ENCODE peak calls at places on chromosomes 16 and 17, in five cellular contexts. C is H9, F is SJSA1, T is foreskin keratinocyte, W is DND-41. Y is an unnamed sample.
A peak's percentile ranks its signal among the peaks of the same experiment; 100 is the strongest.

GRCh38 chr17:63156986-63157385 is 191.0 kb downstream of the TANC2 start:
- DNase-seq in C (no peak), F (no peak), T (no peak), W (peak; percentile 10), Y (no peak)

GRCh38 chr17:57114085-57114673 is 29.1 kb downstream of the AKAP1 start:
- DNase-seq in C (peak; percentile 88), F (peak; percentile 44), T (no peak), W (peak; percentile 70), Y (no peak)

GRCh38 chr17:2075336-2076056 is 20.6 kb downstream of the HIC1 start:
- DNase-seq in C (peak; percentile 73), F (peak; percentile 51), T (no peak), W (no peak), Y (no peak)

GRCh38 chr16:85583491-85584181 is 29.5 kb upstream of the GSE1 start:
- DNase-seq in C (no peak), F (peak; percentile 36), T (no peak), W (no peak), Y (no peak)

GRCh38 chr16:1150511-1150982 is 2.4 kb upstream of the CACNA1H start:
- DNase-seq in C (peak; percentile 62), F (no peak), T (no peak), W (no peak), Y (no peak)

GRCh38 chr16:23549938-23550337 is 7.2 kb downstream of the EARS2 start:
- DNase-seq in C (no peak), F (no peak), T (no peak), W (no peak), Y (no peak)

GRCh38 chr16:140175-140857 is 1.8 kb upstream of the NPRL3 start:
- DNase-seq in C (no peak), F (no peak), T (no peak), W (no peak), Y (no peak)

GRCh38 chr17:70499067-70499786 is 329.9 kb downstream of the KCNJ2 start:
- DNase-seq in C (no peak), F (no peak), T (no peak), W (no peak), Y (no peak)

GRCh38 chr16:65751622-65752598 is 614.6 kb upstream of the CDH5 start:
- DNase-seq in C (no peak), F (no peak), T (no peak), W (no peak), Y (no peak)

GRCh38 chr17:16322636-16323035 is 30.6 kb downstream of the CENPV start:
- DNase-seq in C (no peak), F (peak; percentile 85), T (peak; percentile 22), W (no peak), Y (no peak)

GRCh38 chr17:45574376-45574775 is 83.9 kb upstream of the PLEKHM1 start:
- DNase-seq in C (no peak), F (no peak), T (no peak), W (no peak), Y (no peak)

GRCh38 chr17:40319651-40320550 is 10.9 kb downstream of the RARA start:
- DNase-seq in C (peak; percentile 25), F (peak; percentile 45), T (no peak), W (peak; percentile 48), Y (no peak)

GRCh38 chr16:71610936-71611871 is 14.8 kb upstream of the MARVELD3 start:
- DNase-seq in C (peak; percentile 91), F (peak; percentile 35), T (peak; percentile 25), W (peak; percentile 78), Y (peak; percentile 52)

GRCh38 chr16:48831081-48831722 is 221.2 kb upstream of the N4BP1 start:
- DNase-seq in C (peak; percentile 63), F (peak; percentile 2), T (no peak), W (no peak), Y (no peak)

GRCh38 chr17:69575346-69575761 is 160.9 kb downstream of the MAP2K6 start:
- DNase-seq in C (no peak), F (peak; percentile 56), T (no peak), W (no peak), Y (no peak)

GRCh38 chr16:56930516-56931252 is 1.3 kb upstream of the HERPUD1 start:
- DNase-seq in C (no peak), F (no peak), T (no peak), W (no peak), Y (no peak)

GRCh38 chr16:77273-77806 is 685 bp upstream of the MPG start:
- DNase-seq in C (peak; percentile 71), F (peak; percentile 73), T (peak; percentile 62), W (peak; percentile 45), Y (no peak)

GRCh38 chr17:58120195-58120822 is 27.9 kb upstream of the OR4D1 start:
- DNase-seq in C (peak; percentile 78), F (peak; percentile 41), T (peak; percentile 39), W (peak; percentile 67), Y (peak; percentile 51)

GRCh38 chr16:29898786-29899515 is 399 bp downstream of the SEZ6L2 start:
- DNase-seq in C (peak; percentile 87), F (peak; percentile 19), T (no peak), W (no peak), Y (no peak)

GRCh38 chr16:813204-813915 is 12.8 kb upstream of the GNG13 start:
- DNase-seq in C (peak; percentile 78), F (no peak), T (no peak), W (no peak), Y (no peak)

GRCh38 chr17:18910881-18911280 is 41.1 kb upstream of the SLC5A10 start:
- DNase-seq in C (no peak), F (no peak), T (no peak), W (no peak), Y (no peak)

GRCh38 chr17:48981927-48982539 is 13.6 kb upstream of the GIP start:
- DNase-seq in C (peak; percentile 8), F (no peak), T (no peak), W (no peak), Y (no peak)
- H3K27me3 ChIP-seq in C (no peaks in the 10 kb centered on the region), F (peaks cover 36% of the 10 kb centered on the region), T (peaks cover 19% of the 10 kb centered on the region), W (peaks cover 3% of the 10 kb centered on the region), Y (no peaks in the 10 kb centered on the region)

GRCh38 chr17:59353936-59354755 is 22.7 kb downstream of the YPEL2 start:
- DNase-seq in C (no peak), F (no peak), T (no peak), W (no peak), Y (no peak)
- H3K4me1 ChIP-seq in C (peaks cover 10% of the 10 kb centered on the region), F (peaks cover 49% of the 10 kb centered on the region), T (no peaks in the 10 kb centered on the region), W (no peaks in the 10 kb centered on the region), Y (no peaks in the 10 kb centered on the region)

GRCh38 chr17:74097461-74098131 is 105.9 kb upstream of the RPL38 start:
- DNase-seq in C (no peak), F (no peak), T (no peak), W (no peak), Y (no peak)

GRCh38 chr17:74101527-74101926 is 102.0 kb upstream of the RPL38 start:
- DNase-seq in C (no peak), F (no peak), T (no peak), W (no peak), Y (no peak)

GRCh38 chr17:74096456-74096855 is 107.0 kb upstream of the RPL38 start:
- DNase-seq in C (no peak), F (no peak), T (no peak), W (no peak), Y (no peak)

GRCh38 chr17:74099441-74100340 is 103.8 kb upstream of the RPL38 start:
- DNase-seq in C (no peak), F (no peak), T (no peak), W (no peak), Y (no peak)

DNA sequence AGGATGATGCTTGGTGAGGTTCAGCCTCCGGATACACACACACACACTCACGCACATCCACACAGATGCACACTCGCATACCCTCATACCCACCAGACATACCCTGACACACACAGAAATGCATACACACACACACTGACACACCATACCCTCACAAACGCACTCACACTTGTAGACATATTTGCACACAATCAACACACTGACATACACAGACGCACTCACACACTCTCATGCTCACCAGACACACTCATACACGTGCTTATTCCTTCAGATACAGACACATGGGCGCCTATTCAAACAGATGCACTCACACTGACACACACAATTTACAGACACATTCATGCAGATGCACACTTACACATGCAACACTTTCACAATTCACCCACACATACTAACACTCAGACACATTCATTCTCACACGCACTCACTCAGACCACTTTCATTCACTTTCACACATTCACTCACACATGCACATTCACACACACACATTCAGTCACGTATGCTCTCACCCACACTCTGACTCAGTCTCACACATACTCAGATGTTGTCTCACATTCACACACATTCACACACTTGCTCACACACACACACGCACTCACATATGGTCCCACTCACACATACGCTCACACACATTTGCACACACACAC is 105.0 kb upstream of the RPL38 start:
- DNase-seq in C (no peak), F (no peak), T (no peak), W (no peak), Y (no peak)
- H3K27me3 ChIP-seq in C (no peaks in the 10 kb centered on the region), F (peaks cover 25% of the 10 kb centered on the region), T (no peaks in the 10 kb centered on the region), W (peaks cover 18% of the 10 kb centered on the region), Y (no peaks in the 10 kb centered on the region)

DNA sequence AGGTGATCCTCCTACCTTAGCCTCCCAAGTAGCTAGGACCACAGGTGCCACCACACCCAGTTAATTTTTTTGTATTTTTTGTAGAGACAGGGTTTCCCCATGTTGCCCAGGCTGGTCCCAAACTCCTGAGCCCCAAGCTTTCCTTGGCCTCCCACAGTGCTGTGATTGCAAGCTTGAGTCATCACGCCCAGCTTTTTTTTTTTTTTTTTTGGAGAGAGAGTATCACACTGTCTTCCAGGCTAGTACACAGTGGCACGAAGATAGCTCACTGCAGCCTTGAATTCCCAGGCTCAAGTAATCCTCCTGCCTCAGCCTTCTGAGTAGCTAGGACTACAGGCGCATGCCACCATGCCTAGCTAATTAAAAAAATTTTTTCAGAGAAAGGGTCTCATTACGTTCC is 27.2 kb downstream of the HEATR9 start:
- DNase-seq in C (no peak), F (no peak), T (no peak), W (no peak), Y (no peak)
- H3K4me1 ChIP-seq in C (no peaks in the 10 kb centered on the region), F (no peaks in the 10 kb centered on the region), T (no peaks in the 10 kb centered on the region), W (no peaks in the 10 kb centered on the region), Y (no peaks in the 10 kb centered on the region)